ENCODE peak calls at places on chromosomes 2 and 18, in six cellular contexts. One of them, this sample, is unnamed. For H3K4me1 and H3K36me3, the result is how much of the 10 kb centered on the place peaks cover.

GRCh38 chr2:171447675-171448074 is 13.6 kb downstream of the DCAF17 start:
- DNase-seq in Peyer's patch: no peak
- DNase-seq in neural progenitor cell: no peak
- DNase-seq in Karpas-422: no peak
- DNase-seq in body of pancreas: no peak
- DNase-seq in colonic mucosa: no peak
- DNase-seq in this sample: peak

GRCh38 chr18:50559750-50560680 is at the start of gene MAPK4:
- DNase-seq in Peyer's patch: peak
- DNase-seq in neural progenitor cell: peak
- DNase-seq in Karpas-422: no peak
- DNase-seq in body of pancreas: peak
- DNase-seq in colonic mucosa: peak
- DNase-seq in this sample: peak

GRCh38 chr18:23313379-23313778 is 139.7 kb upstream of the RIOK3 start:
- DNase-seq in Peyer's patch: no peak
- DNase-seq in neural progenitor cell: no peak
- DNase-seq in Karpas-422: no peak
- DNase-seq in body of pancreas: no peak
- DNase-seq in colonic mucosa: no peak
- DNase-seq in this sample: no peak

GRCh38 chr2:49490710-49491109 is 336.4 kb upstream of the FSHR start:
- DNase-seq in Peyer's patch: no peak
- DNase-seq in neural progenitor cell: peak
- DNase-seq in Karpas-422: peak
- DNase-seq in body of pancreas: peak
- DNase-seq in colonic mucosa: peak
- DNase-seq in this sample: peak

GRCh38 chr18:75204262-75204977 is 4.5 kb downstream of the PTGR3 start:
- DNase-seq in Peyer's patch: peak
- DNase-seq in neural progenitor cell: peak
- DNase-seq in Karpas-422: no peak
- DNase-seq in body of pancreas: no peak
- DNase-seq in colonic mucosa: peak
- DNase-seq in this sample: no peak

GRCh38 chr2:84766791-84767190 is 114.1 kb downstream of the TRABD2A start:
- DNase-seq in Peyer's patch: no peak
- DNase-seq in neural progenitor cell: no peak
- DNase-seq in Karpas-422: no peak
- DNase-seq in body of pancreas: no peak
- DNase-seq in colonic mucosa: no peak
- DNase-seq in this sample: no peak

GRCh38 chr2:186309901-186310300 is 176.2 kb upstream of the ZC3H15 start:
- DNase-seq in Peyer's patch: no peak
- DNase-seq in neural progenitor cell: no peak
- DNase-seq in Karpas-422: no peak
- DNase-seq in body of pancreas: no peak
- DNase-seq in colonic mucosa: no peak
- DNase-seq in this sample: no peak

GRCh38 chr2:120397362-120397811 is 51.5 kb downstream of the INHBB start:
- DNase-seq in Peyer's patch: no peak
- DNase-seq in neural progenitor cell: no peak
- DNase-seq in Karpas-422: no peak
- DNase-seq in body of pancreas: no peak
- DNase-seq in colonic mucosa: no peak
- DNase-seq in this sample: no peak

GRCh38 chr2:6073260-6074141 is 381.3 kb downstream of the SOX11 start:
- DNase-seq in Peyer's patch: no peak
- DNase-seq in neural progenitor cell: peak
- DNase-seq in Karpas-422: no peak
- DNase-seq in body of pancreas: no peak
- DNase-seq in colonic mucosa: no peak
- DNase-seq in this sample: peak

GRCh38 chr2:172446524-172447063 is 19.2 kb downstream of the ITGA6 start:
- DNase-seq in Peyer's patch: no peak
- DNase-seq in neural progenitor cell: no peak
- DNase-seq in Karpas-422: no peak
- DNase-seq in body of pancreas: no peak
- DNase-seq in colonic mucosa: no peak
- DNase-seq in this sample: peak

GRCh38 chr2:47293967-47294366 is 109.0 kb upstream of the MSH2 start:
- DNase-seq in Peyer's patch: peak
- DNase-seq in neural progenitor cell: no peak
- DNase-seq in Karpas-422: no peak
- DNase-seq in body of pancreas: no peak
- DNase-seq in colonic mucosa: no peak
- DNase-seq in this sample: peak

GRCh38 chr2:111219285-111219684 is 98.6 kb downstream of the BCL2L11 start:
- DNase-seq in Peyer's patch: no peak
- DNase-seq in neural progenitor cell: peak
- DNase-seq in Karpas-422: peak
- DNase-seq in body of pancreas: no peak
- DNase-seq in colonic mucosa: no peak
- DNase-seq in this sample: no peak

DNA sequence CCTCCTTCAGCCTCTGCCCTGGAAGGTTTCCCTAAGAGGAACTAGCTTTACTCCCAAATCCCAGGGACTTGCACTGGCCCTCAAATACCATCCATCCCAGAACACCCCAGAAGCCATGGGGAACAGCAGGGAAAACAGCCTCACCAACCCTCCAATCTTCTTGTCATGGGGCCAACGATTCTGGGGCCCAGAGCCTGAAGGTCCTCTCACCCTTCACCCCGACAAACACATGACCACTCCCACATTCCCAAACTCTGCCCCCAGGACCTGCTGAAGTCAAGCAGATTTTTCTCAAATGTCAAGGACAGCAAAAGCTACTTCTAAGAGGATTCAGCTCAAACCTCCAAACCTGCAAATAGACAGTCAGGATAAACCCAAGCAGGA is 143.5 kb downstream of the ZFP36L2 start:
- DNase-seq in Peyer's patch: peak
- DNase-seq in neural progenitor cell: no peak
- DNase-seq in Karpas-422: no peak
- DNase-seq in body of pancreas: no peak
- DNase-seq in colonic mucosa: no peak
- DNase-seq in this sample: no peak
- H3K4me1 ChIP-seq in Peyer's patch: under half
- H3K4me1 ChIP-seq in neural progenitor cell: under half
- H3K4me1 ChIP-seq in Karpas-422: under half
- H3K4me1 ChIP-seq in body of pancreas: under half
- H3K4me1 ChIP-seq in colonic mucosa: under half
- H3K4me1 ChIP-seq in this sample: under half

DNA sequence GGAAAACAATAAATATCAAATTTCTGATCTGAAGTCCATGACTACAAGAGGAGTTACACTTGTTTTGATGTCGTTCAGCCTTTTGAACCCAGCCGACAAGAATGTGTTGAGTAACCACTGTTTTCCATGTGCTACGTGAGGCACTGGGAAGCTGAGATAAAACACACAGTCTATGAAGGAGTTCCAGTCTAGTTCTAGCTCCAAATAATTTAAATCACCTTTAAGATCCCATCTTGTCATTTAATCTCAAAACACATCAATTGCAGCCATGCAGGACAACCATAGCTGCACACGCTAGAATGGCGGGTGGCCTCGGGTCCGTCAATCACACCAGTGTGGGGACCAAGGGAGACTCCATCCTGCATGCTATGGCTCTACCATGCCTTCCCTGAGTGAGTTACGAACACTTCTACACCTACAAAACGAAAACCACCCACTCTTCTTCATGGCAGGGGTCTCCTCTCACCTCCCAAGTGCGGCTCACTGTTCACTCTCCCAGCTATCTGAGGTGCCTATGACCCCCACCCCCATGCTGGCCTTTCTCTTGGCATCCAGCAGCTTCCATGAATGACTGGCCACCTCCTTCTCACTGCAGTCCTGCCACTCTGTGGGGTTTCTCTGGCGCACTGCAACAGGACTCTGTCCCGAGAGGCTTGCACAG is 3.8 kb downstream of the FHL2 start:
- DNase-seq in Peyer's patch: no peak
- DNase-seq in neural progenitor cell: no peak
- DNase-seq in Karpas-422: no peak
- DNase-seq in body of pancreas: no peak
- DNase-seq in colonic mucosa: no peak
- DNase-seq in this sample: no peak
- H3K27ac ChIP-seq in Peyer's patch: no peak
- H3K27ac ChIP-seq in neural progenitor cell: no peak
- H3K27ac ChIP-seq in Karpas-422: no peak
- H3K27ac ChIP-seq in body of pancreas: no peak
- H3K27ac ChIP-seq in colonic mucosa: peak
- H3K27ac ChIP-seq in this sample: peak

GRCh38 chr2:180622122-180622918 is 358.1 kb upstream of the UBE2E3 start:
- DNase-seq in Peyer's patch: no peak
- DNase-seq in neural progenitor cell: no peak
- DNase-seq in Karpas-422: no peak
- DNase-seq in body of pancreas: no peak
- DNase-seq in colonic mucosa: no peak
- DNase-seq in this sample: no peak

GRCh38 chr2:180625006-180625844 is 355.2 kb upstream of the UBE2E3 start:
- DNase-seq in Peyer's patch: no peak
- DNase-seq in neural progenitor cell: no peak
- DNase-seq in Karpas-422: no peak
- DNase-seq in body of pancreas: no peak
- DNase-seq in colonic mucosa: no peak
- DNase-seq in this sample: no peak

GRCh38 chr2:180618570-180618969 is 361.8 kb upstream of the UBE2E3 start:
- DNase-seq in Peyer's patch: no peak
- DNase-seq in neural progenitor cell: no peak
- DNase-seq in Karpas-422: no peak
- DNase-seq in body of pancreas: no peak
- DNase-seq in colonic mucosa: no peak
- DNase-seq in this sample: no peak

GRCh38 chr2:180621366-180621765 is 359.0 kb upstream of the UBE2E3 start:
- DNase-seq in Peyer's patch: no peak
- DNase-seq in neural progenitor cell: no peak
- DNase-seq in Karpas-422: no peak
- DNase-seq in body of pancreas: no peak
- DNase-seq in colonic mucosa: no peak
- DNase-seq in this sample: peak
- H3K36me3 ChIP-seq in Peyer's patch: under half
- H3K36me3 ChIP-seq in neural progenitor cell: under half
- H3K36me3 ChIP-seq in Karpas-422: under half
- H3K36me3 ChIP-seq in body of pancreas: under half
- H3K36me3 ChIP-seq in colonic mucosa: under half
- H3K36me3 ChIP-seq in this sample: under half

GRCh38 chr18:79522451-79523220 is 126.9 kb downstream of the NFATC1 start:
- DNase-seq in Peyer's patch: peak
- DNase-seq in neural progenitor cell: no peak
- DNase-seq in Karpas-422: peak
- DNase-seq in body of pancreas: peak
- DNase-seq in colonic mucosa: peak
- DNase-seq in this sample: peak

GRCh38 chr18:79521806-79522205 is 126.1 kb downstream of the NFATC1 start:
- DNase-seq in Peyer's patch: peak
- DNase-seq in neural progenitor cell: no peak
- DNase-seq in Karpas-422: no peak
- DNase-seq in body of pancreas: no peak
- DNase-seq in colonic mucosa: peak
- DNase-seq in this sample: no peak

GRCh38 chr18:79518683-79519128 is 123.0 kb downstream of the NFATC1 start:
- DNase-seq in Peyer's patch: peak
- DNase-seq in neural progenitor cell: no peak
- DNase-seq in Karpas-422: no peak
- DNase-seq in body of pancreas: peak
- DNase-seq in colonic mucosa: peak
- DNase-seq in this sample: no peak

GRCh38 chr18:79519751-79520472 is 124.2 kb downstream of the NFATC1 start:
- DNase-seq in Peyer's patch: peak
- DNase-seq in neural progenitor cell: peak
- DNase-seq in Karpas-422: no peak
- DNase-seq in body of pancreas: peak
- DNase-seq in colonic mucosa: peak
- DNase-seq in this sample: no peak

DNA sequence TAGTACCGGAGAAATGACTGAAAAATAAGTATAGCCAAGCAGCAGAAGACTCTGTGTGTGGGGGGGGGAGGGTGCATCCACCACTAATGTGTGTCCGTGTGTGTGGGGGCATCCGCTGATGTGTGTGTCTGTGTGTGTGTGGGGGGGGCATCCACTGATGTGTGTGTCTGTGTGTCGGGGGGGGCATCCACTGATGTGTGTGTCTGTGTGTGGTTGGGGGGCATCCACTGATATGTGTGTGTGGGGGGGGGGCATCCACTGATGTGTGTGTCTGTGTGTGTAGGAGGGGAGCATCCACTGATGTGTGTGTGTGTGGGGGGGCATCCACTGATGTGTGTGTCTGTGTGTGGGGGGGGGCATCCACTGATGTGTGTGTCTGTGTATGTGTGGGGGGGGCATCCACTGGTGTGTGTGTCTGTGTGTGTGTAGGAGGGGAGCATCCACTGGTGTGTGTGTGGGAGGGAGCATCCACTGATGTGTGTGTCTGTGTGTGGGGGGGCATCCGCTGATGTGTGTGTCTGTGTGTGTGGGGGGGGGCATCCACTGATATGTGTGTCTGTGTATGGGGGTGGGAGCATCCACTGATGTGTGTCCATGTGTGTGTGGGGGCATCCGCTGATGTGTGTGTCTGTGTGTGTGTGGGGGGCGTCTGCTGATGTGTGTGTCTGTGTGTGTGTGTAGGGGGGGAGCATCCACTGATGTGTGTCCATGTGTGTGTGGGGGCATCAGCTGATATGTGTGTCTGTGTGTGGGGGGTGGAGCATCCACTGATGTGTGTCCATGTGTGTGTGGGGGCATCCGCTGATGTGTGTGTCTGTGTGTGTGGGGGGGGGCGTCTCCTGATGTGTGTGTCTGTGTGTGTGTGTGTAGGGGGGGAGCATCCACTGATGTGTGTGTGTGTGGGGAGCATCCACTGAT is 125.0 kb downstream of the NFATC1 start:
- DNase-seq in Peyer's patch: peak
- DNase-seq in neural progenitor cell: no peak
- DNase-seq in Karpas-422: no peak
- DNase-seq in body of pancreas: peak
- DNase-seq in colonic mucosa: peak
- DNase-seq in this sample: no peak
- H3K4me1 ChIP-seq in Peyer's patch: under half
- H3K4me1 ChIP-seq in neural progenitor cell: under half
- H3K4me1 ChIP-seq in Karpas-422: under half
- H3K4me1 ChIP-seq in body of pancreas: under half
- H3K4me1 ChIP-seq in colonic mucosa: under half
- H3K4me1 ChIP-seq in this sample: under half

This sample was measured in small intestine.